ENCODE peak calls at places on chromosomes 6 and 20, in ten cellular contexts. M is GM20000; O is stomach; C is CD4-positive, alpha-beta T cell; K is Peyer's patch; H is ascending aorta; D is left ventricle myocardium inferior; U is AG04450; N is endothelial cell of umbilical vein; X is B cell. V is an unnamed sample.

GRCh38 chr20:33393609-33394008 is 7.7 kb downstream of the CDK5RAP1 start:
- DNase-seq in K (no peak), D (no peak), O (no peak), M (no peak), X (no peak), N (no peak), U (no peak), H (no peak), C (no peak), V (no peak)

GRCh38 chr20:38776363-38776762 is 28.1 kb downstream of the ACTR5 start:
- DNase-seq in O (no peak), U (no peak), C (no peak), H (no peak), X (no peak), M (no peak), D (no peak), K (no peak), N (no peak), V (no peak)

GRCh38 chr6:23511797-23512196 is 614.2 kb upstream of the NRSN1 start:
- DNase-seq in N (no peak), X (no peak), M (no peak), U (no peak), C (no peak), K (no peak), D (no peak), O (no peak), H (no peak), V (no peak)

GRCh38 chr6:157284738-157285421 is 38.4 kb downstream of the TMEM242 start:
- DNase-seq in K (no peak), H (no peak), O (no peak), D (no peak), X (no peak), N (no peak), M (no peak), C (no peak), U (no peak), V (no peak)

GRCh38 chr6:138005846-138006245 is 101.4 kb downstream of the PERP start:
- DNase-seq in X (no peak), D (no peak), M (peak), C (no peak), H (no peak), U (no peak), O (no peak), N (no peak), K (no peak), V (no peak)

GRCh38 chr20:4063631-4064030 is 48.3 kb upstream of the RNF24 start:
- DNase-seq in K (no peak), H (peak), D (no peak), C (no peak), X (no peak), N (no peak), O (no peak), M (no peak), U (no peak), V (no peak)

GRCh38 chr20:35039146-35039545 is 53.5 kb downstream of the TRPC4AP start:
- DNase-seq in D (no peak), N (no peak), M (no peak), K (peak), O (peak), U (no peak), H (no peak), C (no peak), X (no peak), V (no peak)

GRCh38 chr6:15243994-15244604 is 1.8 kb upstream of the JARID2 start:
- DNase-seq in H (no peak), M (no peak), X (no peak), N (no peak), O (no peak), U (no peak), D (no peak), C (no peak), K (no peak), V (no peak)

GRCh38 chr20:35991142-35991771 is 22.9 kb downstream of the CNBD2 start:
- DNase-seq in K (no peak), U (no peak), D (no peak), H (no peak), C (no peak), O (peak), X (no peak), M (no peak), N (peak), V (no peak)

GRCh38 chr6:160356074-160356754 is 8.0 kb downstream of the SLC22A3 start:
- DNase-seq in K (no peak), M (no peak), O (no peak), N (no peak), H (no peak), U (no peak), X (no peak), D (no peak), C (no peak), V (no peak)

GRCh38 chr6:130674604-130675003 is 152.6 kb upstream of the SMLR1 start:
- DNase-seq in K (no peak), O (no peak), N (peak), C (no peak), U (no peak), X (no peak), H (no peak), D (no peak), M (no peak), V (no peak)

GRCh38 chr6:52231411-52232127 is 12.7 kb downstream of the IL17F start:
- DNase-seq in N (no peak), K (no peak), X (no peak), H (no peak), O (no peak), M (no peak), D (no peak), C (no peak), U (no peak), V (no peak)

GRCh38 chr6:164042212-164042611 is 627.7 kb downstream of the QKI start:
- DNase-seq in D (no peak), C (no peak), K (no peak), H (no peak), M (no peak), N (no peak), O (no peak), X (no peak), U (no peak), V (no peak)

GRCh38 chr20:59027746-59028320 is 4.3 kb downstream of the ATP5F1E start:
- DNase-seq in H (no peak), N (no peak), O (no peak), D (no peak), M (no peak), C (no peak), U (no peak), K (no peak), X (no peak), V (no peak)

GRCh38 chr6:105798057-105798456 is 288.1 kb upstream of the PRDM1 start:
- DNase-seq in N (no peak), U (peak), H (peak), M (no peak), D (no peak), K (no peak), X (no peak), C (no peak), O (no peak), V (no peak)

GRCh38 chr6:135521431-135521830 is 23.9 kb upstream of the AHI1 start:
- DNase-seq in C (no peak), H (no peak), U (no peak), O (no peak), N (no peak), M (no peak), D (no peak), X (no peak), K (no peak), V (no peak)

GRCh38 chr6:36387440-36388303 is at the start of gene ETV7:
- DNase-seq in K (peak), N (no peak), M (peak), O (peak), D (no peak), C (peak), U (no peak), H (no peak), X (peak), V (peak)

GRCh38 chr6:136921521-136921935 is 573 bp upstream of the SLC35D3 start:
- DNase-seq in U (no peak), H (no peak), X (no peak), N (peak), K (no peak), O (no peak), C (no peak), D (no peak), M (no peak), V (peak)

GRCh38 chr20:31721408-31722332 is 998 bp downstream of the BCL2L1 start:
- DNase-seq in K (peak), X (no peak), D (peak), U (no peak), M (no peak), H (peak), N (peak), O (peak), C (no peak), V (no peak)

GRCh38 chr20:4946585-4947378 is 54.5 kb downstream of the SLC23A2 start:
- DNase-seq in U (no peak), H (no peak), K (peak), D (no peak), M (peak), X (no peak), N (no peak), O (no peak), C (no peak), V (peak)

GRCh38 chr20:17281478-17281877 is 54.6 kb downstream of the PCSK2 start:
- DNase-seq in H (no peak), M (peak), X (no peak), D (no peak), K (no peak), C (no peak), O (no peak), N (no peak), U (no peak), V (peak)

GRCh38 chr6:114144887-114145851 is 174.2 kb upstream of the HDAC2 start:
- DNase-seq in C (no peak), K (no peak), U (no peak), X (no peak), O (no peak), N (no peak), H (no peak), M (no peak), D (no peak), V (no peak)

GRCh38 chr6:39917981-39918380 is 16.3 kb downstream of the MOCS1 start:
- DNase-seq in N (no peak), H (no peak), U (no peak), M (no peak), X (no peak), D (no peak), K (peak), O (no peak), C (no peak), V (no peak)

GRCh38 chr6:44058617-44059358 is 68.5 kb downstream of the MRPL14 start:
- DNase-seq in U (peak), N (peak), X (no peak), O (peak), H (peak), M (peak), D (peak), K (peak), C (no peak), V (peak)

GRCh38 chr6:108288742-108289141 is 6.1 kb upstream of the AFG1L start:
- DNase-seq in U (no peak), M (no peak), X (no peak), N (no peak), O (no peak), D (no peak), C (no peak), K (no peak), H (no peak), V (no peak)

GRCh38 chr6:15623282-15624116 is 39.3 kb downstream of the DTNBP1 start:
- DNase-seq in M (peak), N (peak), H (no peak), K (no peak), D (no peak), X (no peak), O (no peak), U (no peak), C (no peak), V (no peak)

GRCh38 chr20:31425797-31426196 is 14.6 kb upstream of the DEFB123 start:
- DNase-seq in H (no peak), U (no peak), X (no peak), D (no peak), O (no peak), N (no peak), C (no peak), M (no peak), K (no peak), V (no peak)

GRCh38 chr6:40585661-40586269 is 1.4 kb downstream of the LRFN2 start:
- DNase-seq in C (no peak), X (no peak), U (no peak), D (no peak), K (no peak), M (no peak), H (no peak), N (no peak), O (no peak), V (no peak)

GRCh38 chr6:168150551-168151444 is 71.8 kb upstream of the FRMD1 start:
- DNase-seq in U (no peak), N (no peak), H (no peak), K (no peak), C (no peak), M (no peak), D (no peak), X (peak), O (no peak), V (no peak)

GRCh38 chr20:10793741-10794140 is 119.9 kb upstream of the JAG1 start:
- DNase-seq in N (no peak), H (no peak), D (no peak), M (no peak), K (no peak), C (no peak), U (no peak), O (no peak), X (no peak), V (no peak)

GRCh38 chr6:139080255-139080920 is 51.8 kb downstream of the ABRACL start:
- DNase-seq in O (no peak), C (no peak), X (no peak), D (no peak), M (no peak), K (no peak), N (no peak), H (peak), U (no peak), V (no peak)

GRCh38 chr6:1894954-1895353 is 285.2 kb downstream of the FOXC1 start:
- DNase-seq in D (no peak), O (peak), C (no peak), X (no peak), U (no peak), K (peak), N (no peak), M (no peak), H (peak), V (no peak)

GRCh38 chr6:152893187-152893586 is 89.7 kb downstream of the FBXO5 start:
- DNase-seq in K (no peak), H (no peak), U (no peak), D (no peak), C (no peak), X (no peak), M (no peak), N (no peak), O (no peak), V (no peak)

GRCh38 chr20:2210646-2211556 is 84.9 kb upstream of the TGM3 start:
- DNase-seq in C (no peak), O (no peak), M (no peak), K (no peak), U (no peak), H (peak), D (peak), N (peak), X (no peak), V (no peak)

GRCh38 chr6:4398806-4399205 is 263.4 kb upstream of the ECI2 start:
- DNase-seq in C (no peak), O (no peak), U (peak), D (no peak), K (no peak), N (no peak), H (no peak), M (no peak), X (no peak), V (no peak)

GRCh38 chr6:129749749-129750120 is 39.8 kb upstream of the ARHGAP18 start:
- DNase-seq in H (no peak), K (no peak), O (no peak), X (no peak), M (no peak), N (peak), D (no peak), U (no peak), C (no peak), V (no peak)

GRCh38 chr20:4546786-4547185 is 174.9 kb upstream of the PRND start:
- DNase-seq in N (peak), X (no peak), H (no peak), O (no peak), U (peak), K (no peak), M (no peak), D (no peak), C (no peak), V (no peak)

GRCh38 chr6:63685453-63686379 is 50.1 kb downstream of the PHF3 start:
- DNase-seq in O (no peak), D (no peak), N (no peak), M (peak), X (peak), K (no peak), C (no peak), H (no peak), U (no peak), V (peak)

GRCh38 chr6:63690210-63690609 is 54.6 kb downstream of the PHF3 start:
- DNase-seq in K (no peak), H (no peak), N (peak), O (no peak), U (no peak), C (no peak), D (no peak), X (no peak), M (no peak), V (no peak)

DNA sequence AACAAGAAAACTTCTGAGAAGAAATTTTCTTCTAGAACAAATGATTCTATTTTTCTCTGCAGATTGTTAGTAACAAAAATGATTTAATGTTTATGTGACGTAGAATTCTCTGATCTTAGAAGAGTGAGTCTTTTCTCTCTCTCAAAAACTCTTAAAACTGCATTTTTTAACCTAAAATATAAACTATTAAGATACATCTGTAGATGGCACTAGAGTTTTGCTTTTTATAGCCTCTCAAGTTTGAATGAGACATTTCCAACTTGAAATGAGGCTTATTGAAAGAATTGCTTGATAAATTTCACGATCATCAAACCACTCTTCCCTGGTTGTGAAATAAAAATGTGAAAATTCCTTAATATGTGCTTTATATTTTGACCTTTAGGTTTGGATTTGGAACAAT is 53.8 kb downstream of the PHF3 start:
- DNase-seq in H (no peak), C (no peak), N (peak), U (no peak), X (no peak), K (no peak), D (no peak), O (no peak), M (no peak), V (no peak)
- TF ChIP-seq CTCF in H (no peak), C (no peak), N (no peak), U (no peak), X (no peak), K (no peak), D (no peak), O (no peak), M (no peak), V (no peak)

DNA sequence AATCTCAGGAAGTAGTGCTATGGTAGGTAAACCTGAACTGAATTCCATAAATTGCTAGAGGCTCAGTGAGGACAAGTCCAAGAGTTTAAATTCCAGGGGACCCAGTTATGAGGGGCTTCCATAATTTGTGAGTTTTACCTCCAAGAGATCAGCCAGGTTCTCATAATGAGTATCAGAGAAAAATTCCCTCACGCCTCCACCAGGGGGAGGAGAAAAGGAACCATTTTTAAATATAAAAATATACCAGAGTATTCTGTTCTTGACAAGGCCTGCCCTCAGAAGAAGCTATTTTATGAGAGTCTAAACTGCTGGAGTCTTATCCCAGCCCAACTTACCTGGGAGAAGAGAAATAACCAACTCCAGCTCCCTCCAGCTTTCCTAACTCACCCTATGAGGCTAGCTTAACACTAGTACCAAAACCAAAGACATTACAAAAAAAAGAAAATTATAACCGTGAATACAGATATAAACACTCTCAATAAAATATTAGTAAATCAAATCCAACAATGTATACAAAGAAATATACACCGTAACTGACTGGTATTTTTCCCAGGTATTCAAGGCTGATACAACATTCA is 158.7 kb downstream of the TFAP2A start:
- DNase-seq in X (no peak), H (no peak), M (peak), D (no peak), O (no peak), K (no peak), U (no peak), N (no peak), C (no peak), V (peak)
- TF ChIP-seq CTCF in X (no peak), H (no peak), M (no peak), D (peak), O (no peak), K (no peak), U (peak), N (peak), C (no peak), V (no peak)

DNA sequence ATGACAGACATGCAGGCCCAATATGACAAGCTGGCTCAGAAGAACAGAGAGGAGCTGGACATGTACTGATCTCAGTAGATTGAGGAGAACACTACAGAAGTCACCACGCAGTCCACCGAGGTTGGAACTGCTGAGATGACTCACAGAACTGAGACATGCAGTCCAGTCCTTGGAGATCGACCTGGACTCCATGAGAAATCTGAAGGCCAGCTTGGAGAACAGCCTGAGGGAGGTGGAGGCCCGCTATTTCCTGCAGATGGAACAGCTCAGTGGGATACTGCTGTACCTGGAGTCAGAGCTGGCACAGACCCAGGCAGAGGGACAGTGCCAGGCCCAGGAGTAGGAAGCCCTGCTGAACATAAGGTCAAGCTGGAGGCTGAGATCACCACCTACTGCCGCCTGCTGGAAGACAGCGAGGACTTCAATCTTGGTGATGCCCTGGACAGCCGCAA is 21.3 kb downstream of the RNF114 start:
- DNase-seq in X (no peak), U (no peak), K (no peak), D (no peak), C (no peak), M (no peak), H (no peak), O (no peak), N (no peak), V (no peak)
- TF ChIP-seq CTCF in X (no peak), U (no peak), K (no peak), D (no peak), C (no peak), M (no peak), H (no peak), O (no peak), N (no peak), V (no peak)

GRCh38 chr6:8246403-8246802 is 144.1 kb upstream of the EEF1E1 start:
- DNase-seq in N (no peak), D (no peak), K (no peak), M (no peak), X (no peak), C (no peak), H (no peak), U (no peak), O (no peak), V (no peak)

GRCh38 chr6:8243462-8243861 is 141.1 kb upstream of the EEF1E1 start:
- DNase-seq in X (no peak), K (no peak), N (no peak), O (no peak), C (no peak), D (no peak), M (no peak), H (no peak), U (no peak), V (no peak)

GRCh38 chr6:8240316-8240715 is 138.0 kb upstream of the EEF1E1 start:
- DNase-seq in D (no peak), O (no peak), X (no peak), K (no peak), H (no peak), M (no peak), C (no peak), N (no peak), U (no peak), V (no peak)

DNA sequence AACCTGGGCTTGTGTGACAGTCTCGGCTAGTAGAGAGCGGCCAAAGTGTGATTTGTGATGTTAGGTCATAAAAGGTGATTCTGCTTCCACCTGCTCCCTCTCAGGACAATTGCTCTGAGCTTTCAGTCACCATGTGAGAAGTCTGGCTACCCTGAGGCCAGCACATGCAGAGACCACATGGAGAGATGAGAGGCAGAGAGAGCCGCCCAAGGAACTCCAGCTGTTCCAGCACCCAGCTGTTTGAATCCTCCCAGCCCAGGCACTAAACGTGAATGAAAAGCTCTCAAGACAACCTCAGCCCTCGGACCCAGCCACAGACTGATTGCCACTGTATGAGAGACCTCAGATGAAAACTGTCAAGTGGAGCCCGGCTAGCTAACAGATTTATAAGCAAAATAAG is 143.4 kb upstream of the EEF1E1 start:
- DNase-seq in U (no peak), O (no peak), D (no peak), K (no peak), C (no peak), N (no peak), M (no peak), X (no peak), H (no peak), V (no peak)
- TF ChIP-seq CTCF in U (no peak), O (no peak), D (no peak), K (no peak), C (no peak), N (no peak), M (no peak), X (no peak), H (no peak), V (no peak)

V was measured in GM13976.